ENCODE peak calls at places on chromosomes 12 and 14, in five cellular contexts. Y is HepG2, X is HCT116, M is H1, V is K562. L is an unnamed sample. For H3K4me1, the result is how much of the 10 kb centered on the place peaks cover.

GRCh38 chr12:124938606-124939427 is 24.4 kb upstream of the UBC start:
- DNase-seq in Y (peak), X (peak), M (no peak), V (peak), L (peak)

GRCh38 chr14:23071244-23071974 is 14.1 kb upstream of the CDH24 start:
- DNase-seq in Y (peak), X (no peak), M (peak), V (peak), L (peak)

GRCh38 chr14:21057803-21058675 is at the start of gene RNASE8:
- DNase-seq in Y (no peak), X (no peak), M (no peak), V (no peak), L (no peak)

GRCh38 chr12:109432842-109433304 is 44.2 kb downstream of the KCTD10 start:
- DNase-seq in Y (peak), X (peak), M (peak), V (peak), L (no peak)

GRCh38 chr12:125284945-125285344 is 219.7 kb downstream of the AACS start:
- DNase-seq in Y (no peak), X (peak), M (no peak), V (peak), L (no peak)

GRCh38 chr14:91396959-91397815 is 20.4 kb downstream of the CCDC88C start:
- DNase-seq in Y (no peak), X (no peak), M (peak), V (peak), L (no peak)

GRCh38 chr12:52903855-52904508 is 894 bp downstream of the KRT8 start:
- DNase-seq in Y (peak), X (no peak), M (peak), V (peak), L (peak)

GRCh38 chr12:51836012-51836832 is 12.3 kb downstream of the FIGNL2 start:
- DNase-seq in Y (no peak), X (no peak), M (no peak), V (no peak), L (no peak)

GRCh38 chr12:90959538-90960139 is 4.7 kb upstream of the CCER1 start:
- DNase-seq in Y (peak), X (peak), M (no peak), V (peak), L (no peak)

GRCh38 chr12:104668274-104668718 is 211.5 kb downstream of the CHST11 start:
- DNase-seq in Y (no peak), X (no peak), M (no peak), V (peak), L (no peak)

GRCh38 chr14:68979722-68980552 is 835 bp upstream of the ACTN1 start:
- DNase-seq in Y (no peak), X (no peak), M (peak), V (peak), L (no peak)

GRCh38 chr14:68796418-68797101 is 3.7 kb upstream of the ZFP36L1 start:
- DNase-seq in Y (no peak), X (no peak), M (peak), V (no peak), L (no peak)

GRCh38 chr12:111605931-111606625 is 7.0 kb upstream of the ATXN2 start:
- DNase-seq in Y (no peak), X (no peak), M (no peak), V (no peak), L (no peak)

GRCh38 chr12:106519587-106519986 is 63.2 kb upstream of the RFX4 start:
- DNase-seq in Y (no peak), X (no peak), M (no peak), V (no peak), L (no peak)

GRCh38 chr14:92632546-92633273 is 115.7 kb downstream of the LGMN start:
- DNase-seq in Y (no peak), X (no peak), M (no peak), V (no peak), L (no peak)

GRCh38 chr12:33703221-33703620 is 263.6 kb upstream of the SYT10 start:
- DNase-seq in Y (no peak), X (no peak), M (no peak), V (no peak), L (no peak)

GRCh38 chr14:22668863-22669262 is 24.7 kb upstream of the OR6J1 start:
- DNase-seq in Y (no peak), X (no peak), M (no peak), V (no peak), L (no peak)

GRCh38 chr14:75277000-75277795 is 1.4 kb upstream of the FOS start:
- DNase-seq in Y (peak), X (no peak), M (peak), V (peak), L (no peak)
- H3K4me1 ChIP-seq in Y (under half), X (under half), M (under half), V (under half), L (under half)

GRCh38 chr14:94128216-94128839 is 1.1 kb downstream of the IFI27L2 start:
- DNase-seq in Y (no peak), X (no peak), M (peak), V (no peak), L (no peak)
- H3K4me2 ChIP-seq in Y (no peak), X (peak), M (peak), V (no peak), L (peak)

GRCh38 chr12:27622436-27623185 is 73.6 kb upstream of the REP15 start:
- DNase-seq in Y (no peak), X (no peak), M (no peak), V (no peak), L (no peak)

GRCh38 chr12:27627123-27627835 is 69.0 kb upstream of the REP15 start:
- DNase-seq in Y (no peak), X (no peak), M (no peak), V (no peak), L (no peak)

GRCh38 chr12:27626239-27626638 is 70.0 kb upstream of the REP15 start:
- DNase-seq in Y (no peak), X (no peak), M (no peak), V (no peak), L (no peak)

GRCh38 chr12:27623645-27624044 is 72.6 kb upstream of the REP15 start:
- DNase-seq in Y (no peak), X (no peak), M (no peak), V (peak), L (no peak)

DNA sequence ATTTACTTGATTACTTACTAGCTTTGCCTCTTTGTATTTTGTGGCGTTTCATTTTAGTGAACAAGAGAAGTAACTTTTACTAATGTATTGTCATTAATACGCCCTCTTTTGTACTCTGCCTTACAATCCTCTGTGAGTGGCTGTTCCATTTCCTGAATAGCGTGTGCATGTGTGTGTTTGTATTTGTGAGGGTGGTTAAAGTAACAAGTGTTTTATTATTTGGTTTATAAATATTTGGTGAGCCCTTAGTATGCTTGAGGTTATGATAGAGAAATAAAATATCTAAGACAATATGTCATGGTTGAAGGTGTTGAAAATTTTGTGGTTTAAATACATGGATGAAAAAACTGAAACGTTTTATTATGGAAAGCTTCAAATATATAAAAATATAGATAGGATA is 71.7 kb upstream of the REP15 start:
- DNase-seq in Y (no peak), X (no peak), M (no peak), V (no peak), L (no peak)
- TF ChIP-seq SRF in Y (no peak), X (no peak), M (no peak), V (no peak), L (no peak)

GRCh38 chr14:27605298-27605697 is 1007.5 kb upstream of the NOVA1 start:
- DNase-seq in Y (no peak), X (no peak), M (no peak), V (no peak), L (no peak)

GRCh38 chr14:27613102-27613501 is 1015.3 kb upstream of the NOVA1 start:
- DNase-seq in Y (no peak), X (no peak), M (no peak), V (no peak), L (no peak)

GRCh38 chr14:27608377-27608776 is 1010.5 kb upstream of the NOVA1 start:
- DNase-seq in Y (no peak), X (no peak), M (no peak), V (no peak), L (no peak)
- H3K4me1 ChIP-seq in Y (under half), X (under half), M (under half), V (under half), L (under half)

GRCh38 chr14:52023518-52023917 is 34.2 kb downstream of the RTRAF start:
- DNase-seq in Y (no peak), X (no peak), M (no peak), V (no peak), L (no peak)
- H3K4me2 ChIP-seq in Y (no peak), X (no peak), M (no peak), V (no peak), L (no peak)

GRCh38 chr14:90354551-90355298 is 23.0 kb upstream of the NRDE2 start:
- DNase-seq in Y (no peak), X (no peak), M (no peak), V (no peak), L (no peak)
- TF ChIP-seq SRF in Y (no peak), X (no peak), M (no peak), V (no peak), L (no peak)